ENCODE peak calls at places on chromosome 15, in four cellular contexts. One of them, this sample, is unnamed.

GRCh38 chr15:70281261-70281810 is 183.6 kb upstream of the TLE3 start:
- DNase-seq in T-helper 17 cell: no peak
- DNase-seq in EL: no peak
- DNase-seq in occipital lobe: no peak
- DNase-seq in this sample: no peak

GRCh38 chr15:63715818-63716217 is 117.9 kb downstream of the HERC1 start:
- DNase-seq in T-helper 17 cell: no peak
- DNase-seq in EL: peak; percentile 10
- DNase-seq in occipital lobe: no peak
- DNase-seq in this sample: no peak

GRCh38 chr15:29127506-29128430 is 141.9 kb downstream of the NSMCE3 start:
- DNase-seq in T-helper 17 cell: no peak
- DNase-seq in EL: no peak
- DNase-seq in occipital lobe: no peak
- DNase-seq in this sample: no peak

GRCh38 chr15:48981941-48982340 is 18.2 kb upstream of the SHC4 start:
- DNase-seq in T-helper 17 cell: no peak
- DNase-seq in EL: no peak
- DNase-seq in occipital lobe: no peak
- DNase-seq in this sample: no peak

GRCh38 chr15:72280751-72281150 is 8.4 kb upstream of the PARP6 start:
- DNase-seq in T-helper 17 cell: no peak
- DNase-seq in EL: no peak
- DNase-seq in occipital lobe: no peak
- DNase-seq in this sample: no peak

GRCh38 chr15:90000175-90000923 is 775 bp upstream of the ZNF710 start:
- DNase-seq in T-helper 17 cell: no peak
- DNase-seq in EL: peak; percentile 37
- DNase-seq in occipital lobe: no peak
- DNase-seq in this sample: peak; percentile 42

GRCh38 chr15:89130194-89130593 is 41.9 kb downstream of the ABHD2 start:
- DNase-seq in T-helper 17 cell: no peak
- DNase-seq in EL: no peak
- DNase-seq in occipital lobe: no peak
- DNase-seq in this sample: no peak

GRCh38 chr15:61749169-61749568 is 311.1 kb downstream of the VPS13C start:
- DNase-seq in T-helper 17 cell: no peak
- DNase-seq in EL: no peak
- DNase-seq in occipital lobe: no peak
- DNase-seq in this sample: no peak

GRCh38 chr15:88989578-88989977 is 76.4 kb upstream of the MFGE8 start:
- DNase-seq in T-helper 17 cell: no peak
- DNase-seq in EL: peak; percentile 93
- DNase-seq in occipital lobe: no peak
- DNase-seq in this sample: no peak

GRCh38 chr15:41499109-41499851 is 5.6 kb downstream of the ITPKA start:
- DNase-seq in T-helper 17 cell: no peak
- DNase-seq in EL: peak; percentile 40
- DNase-seq in occipital lobe: peak; percentile 47
- DNase-seq in this sample: peak; percentile 66

GRCh38 chr15:68994149-68994548 is 20.3 kb upstream of the NOX5 start:
- DNase-seq in T-helper 17 cell: no peak
- DNase-seq in EL: peak; percentile 79
- DNase-seq in occipital lobe: no peak
- DNase-seq in this sample: no peak

GRCh38 chr15:39651295-39651694 is 70.4 kb downstream of the THBS1 start:
- DNase-seq in T-helper 17 cell: no peak
- DNase-seq in EL: no peak
- DNase-seq in occipital lobe: no peak
- DNase-seq in this sample: no peak

GRCh38 chr15:55226127-55226526 is 29.4 kb upstream of the RSL24D1 start:
- DNase-seq in T-helper 17 cell: no peak
- DNase-seq in EL: no peak
- DNase-seq in occipital lobe: no peak
- DNase-seq in this sample: no peak

GRCh38 chr15:80703965-80704364 is 8.9 kb downstream of the ABHD17C start:
- DNase-seq in T-helper 17 cell: no peak
- DNase-seq in EL: no peak
- DNase-seq in occipital lobe: no peak
- DNase-seq in this sample: no peak

GRCh38 chr15:50702762-50703334 is 16.3 kb upstream of the TRPM7 start:
- DNase-seq in T-helper 17 cell: no peak
- DNase-seq in EL: no peak
- DNase-seq in occipital lobe: no peak
- DNase-seq in this sample: no peak

GRCh38 chr15:88419830-88420229 is 47.4 kb downstream of the MRPL46 start:
- DNase-seq in T-helper 17 cell: no peak
- DNase-seq in EL: peak; percentile 44
- DNase-seq in occipital lobe: no peak
- DNase-seq in this sample: no peak

GRCh38 chr15:36370735-36371115 is 208.7 kb upstream of the CDIN1 start:
- DNase-seq in T-helper 17 cell: no peak
- DNase-seq in EL: peak; percentile 88
- DNase-seq in occipital lobe: no peak
- DNase-seq in this sample: no peak

This sample was measured in head of caudate nucleus.